ENCODE peak calls at places on chromosomes 4 and X, in five cellular contexts. N is left cardiac atrium, U is AG20443, X is NCI-H1105, W is substantia nigra. V is an unnamed sample.

GRCh38 chr4:137076908-137077307 is 455.4 kb downstream of the PCDH18 start:
- DNase-seq in W (no peak), U (no peak), N (no peak), X (no peak), V (no peak)

GRCh38 chr4:84887824-84888223 is 78.7 kb downstream of the WDFY3 start:
- DNase-seq in N (no peak), X (no peak), W (no peak), U (peak; percentile 19), V (no peak)

GRCh38 chr4:94412019-94413017 is 39.4 kb upstream of the PDLIM5 start:
- DNase-seq in U (peak; percentile 40), W (no peak), N (no peak), X (peak; percentile 15), V (no peak)

GRCh38 chrX:11787564-11787963 is 29.5 kb downstream of the MSL3 start:
- DNase-seq in N (peak; percentile 60), U (peak; percentile 38), W (peak; percentile 2), X (no peak), V (peak; percentile 36)

GRCh38 chr4:76984788-76985211 is 35.2 kb downstream of the SEPTIN11 start:
- DNase-seq in X (no peak), U (peak; percentile 83), N (peak; percentile 56), W (no peak), V (peak; percentile 44)

GRCh38 chrX:5397409-5397808 is 831.3 kb downstream of the NLGN4X start:
- DNase-seq in X (no peak), W (no peak), U (no peak), N (no peak), V (no peak)

GRCh38 chrX:66638591-66639500 is at the start of gene EDA2R:
- DNase-seq in W (peak; percentile 22), U (peak; percentile 57), N (peak; percentile 26), X (no peak), V (no peak)

GRCh38 chr4:174154455-174154854 is 129.0 kb downstream of the FBXO8 start:
- DNase-seq in N (peak; percentile 32), W (no peak), U (peak; percentile 51), X (no peak), V (no peak)

GRCh38 chr4:38069271-38069760 is 109.1 kb downstream of the PTTG2 start:
- DNase-seq in N (peak; percentile 57), U (peak; percentile 40), W (no peak), X (no peak), V (no peak)